ENCODE peak calls at places on chromosomes 6 and 20, in six cellular contexts. One of them, this sample, is unnamed.

GRCh38 chr6:36755435-36756348 is 58.1 kb downstream of the RAB44 start:
- DNase-seq in right cardiac atrium: no peak
- DNase-seq in lung: no peak
- DNase-seq in tibial artery: no peak
- DNase-seq in mammary epithelial cell: peak; percentile 89
- DNase-seq in endothelial cell of umbilical vein: peak; percentile 94
- DNase-seq in this sample: peak; percentile 80

GRCh38 chr6:30129270-30129669 is 6.7 kb upstream of the TRIM40 start:
- DNase-seq in right cardiac atrium: no peak
- DNase-seq in lung: no peak
- DNase-seq in tibial artery: no peak
- DNase-seq in mammary epithelial cell: no peak
- DNase-seq in endothelial cell of umbilical vein: no peak
- DNase-seq in this sample: no peak

GRCh38 chr6:136173519-136174507 is 76.3 kb downstream of the MTFR2 start:
- DNase-seq in right cardiac atrium: peak; percentile 71
- DNase-seq in lung: peak; percentile 39
- DNase-seq in tibial artery: no peak
- DNase-seq in mammary epithelial cell: no peak
- DNase-seq in endothelial cell of umbilical vein: peak; percentile 89
- DNase-seq in this sample: no peak

GRCh38 chr6:119856136-119856535 is 506.6 kb upstream of the MAN1A1 start:
- DNase-seq in right cardiac atrium: no peak
- DNase-seq in lung: no peak
- DNase-seq in tibial artery: no peak
- DNase-seq in mammary epithelial cell: peak; percentile 14
- DNase-seq in endothelial cell of umbilical vein: no peak
- DNase-seq in this sample: no peak

GRCh38 chr6:71326611-71327010 is 38.0 kb downstream of the OGFRL1 start:
- DNase-seq in right cardiac atrium: no peak
- DNase-seq in lung: no peak
- DNase-seq in tibial artery: no peak
- DNase-seq in mammary epithelial cell: no peak
- DNase-seq in endothelial cell of umbilical vein: no peak
- DNase-seq in this sample: no peak

GRCh38 chr20:25081730-25082497 is at the start of gene VSX1:
- DNase-seq in right cardiac atrium: no peak
- DNase-seq in lung: no peak
- DNase-seq in tibial artery: no peak
- DNase-seq in mammary epithelial cell: no peak
- DNase-seq in endothelial cell of umbilical vein: no peak
- DNase-seq in this sample: no peak

GRCh38 chr20:977021-977420 is 25.1 kb downstream of the RSPO4 start:
- DNase-seq in right cardiac atrium: no peak
- DNase-seq in lung: no peak
- DNase-seq in tibial artery: no peak
- DNase-seq in mammary epithelial cell: no peak
- DNase-seq in endothelial cell of umbilical vein: no peak
- DNase-seq in this sample: no peak

GRCh38 chr6:143941852-143942627 is 66.0 kb downstream of the PLAGL1 start:
- DNase-seq in right cardiac atrium: peak; percentile 80
- DNase-seq in lung: peak; percentile 51
- DNase-seq in tibial artery: peak; percentile 47
- DNase-seq in mammary epithelial cell: peak; percentile 11
- DNase-seq in endothelial cell of umbilical vein: no peak
- DNase-seq in this sample: peak; percentile 4

GRCh38 chr6:166849762-166850181 is 106.6 kb downstream of the RNASET2 start:
- DNase-seq in right cardiac atrium: no peak
- DNase-seq in lung: no peak
- DNase-seq in tibial artery: no peak
- DNase-seq in mammary epithelial cell: no peak
- DNase-seq in endothelial cell of umbilical vein: no peak
- DNase-seq in this sample: no peak

GRCh38 chr6:75349262-75349984 is 64.8 kb upstream of the TMEM30A start:
- DNase-seq in right cardiac atrium: peak; percentile 68
- DNase-seq in lung: no peak
- DNase-seq in tibial artery: no peak
- DNase-seq in mammary epithelial cell: no peak
- DNase-seq in endothelial cell of umbilical vein: peak; percentile 88
- DNase-seq in this sample: no peak

GRCh38 chr20:57792386-57793095 is 82.7 kb upstream of the PMEPA1 start:
- DNase-seq in right cardiac atrium: no peak
- DNase-seq in lung: no peak
- DNase-seq in tibial artery: no peak
- DNase-seq in mammary epithelial cell: no peak
- DNase-seq in endothelial cell of umbilical vein: no peak
- DNase-seq in this sample: no peak

GRCh38 chr6:85382541-85382940 is 67.3 kb upstream of the NT5E start:
- DNase-seq in right cardiac atrium: no peak
- DNase-seq in lung: no peak
- DNase-seq in tibial artery: no peak
- DNase-seq in mammary epithelial cell: no peak
- DNase-seq in endothelial cell of umbilical vein: peak; percentile 81
- DNase-seq in this sample: no peak

GRCh38 chr6:37134622-37135191 is 35.2 kb upstream of the PIM1 start:
- DNase-seq in right cardiac atrium: no peak
- DNase-seq in lung: peak; percentile 57
- DNase-seq in tibial artery: peak; percentile 78
- DNase-seq in mammary epithelial cell: peak; percentile 95
- DNase-seq in endothelial cell of umbilical vein: peak; percentile 92
- DNase-seq in this sample: peak; percentile 94

GRCh38 chr6:66825539-66825938 is 1118.5 kb upstream of the EYS start:
- DNase-seq in right cardiac atrium: no peak
- DNase-seq in lung: no peak
- DNase-seq in tibial artery: no peak
- DNase-seq in mammary epithelial cell: no peak
- DNase-seq in endothelial cell of umbilical vein: no peak
- DNase-seq in this sample: no peak

GRCh38 chr6:11989376-11989775 is 22.7 kb upstream of the HIVEP1 start:
- DNase-seq in right cardiac atrium: no peak
- DNase-seq in lung: no peak
- DNase-seq in tibial artery: no peak
- DNase-seq in mammary epithelial cell: peak; percentile 16
- DNase-seq in endothelial cell of umbilical vein: no peak
- DNase-seq in this sample: peak; percentile 42

GRCh38 chr20:16444056-16444777 is 129.0 kb downstream of the KIF16B start:
- DNase-seq in right cardiac atrium: no peak
- DNase-seq in lung: no peak
- DNase-seq in tibial artery: no peak
- DNase-seq in mammary epithelial cell: no peak
- DNase-seq in endothelial cell of umbilical vein: no peak
- DNase-seq in this sample: no peak

GRCh38 chr6:12420626-12421025 is 130.5 kb downstream of the EDN1 start:
- DNase-seq in right cardiac atrium: no peak
- DNase-seq in lung: no peak
- DNase-seq in tibial artery: no peak
- DNase-seq in mammary epithelial cell: peak; percentile 90
- DNase-seq in endothelial cell of umbilical vein: no peak
- DNase-seq in this sample: peak; percentile 79

GRCh38 chr6:44006123-44006871 is 121.0 kb downstream of the MRPL14 start:
- DNase-seq in right cardiac atrium: no peak
- DNase-seq in lung: no peak
- DNase-seq in tibial artery: no peak
- DNase-seq in mammary epithelial cell: no peak
- DNase-seq in endothelial cell of umbilical vein: no peak
- DNase-seq in this sample: no peak

GRCh38 chr20:61754976-61755778 is 310.5 kb downstream of the TAF4 start:
- DNase-seq in right cardiac atrium: no peak
- DNase-seq in lung: no peak
- DNase-seq in tibial artery: no peak
- DNase-seq in mammary epithelial cell: no peak
- DNase-seq in endothelial cell of umbilical vein: no peak
- DNase-seq in this sample: no peak

GRCh38 chr6:13508711-13509705 is 21.6 kb upstream of the GFOD1 start:
- DNase-seq in right cardiac atrium: no peak
- DNase-seq in lung: no peak
- DNase-seq in tibial artery: no peak
- DNase-seq in mammary epithelial cell: no peak
- DNase-seq in endothelial cell of umbilical vein: no peak
- DNase-seq in this sample: peak; percentile 24

GRCh38 chr6:92043782-92044181 is 1375.6 kb downstream of the EPHA7 start:
- DNase-seq in right cardiac atrium: no peak
- DNase-seq in lung: no peak
- DNase-seq in tibial artery: no peak
- DNase-seq in mammary epithelial cell: no peak
- DNase-seq in endothelial cell of umbilical vein: no peak
- DNase-seq in this sample: no peak

GRCh38 chr6:140663772-140664171 is 1289.3 kb upstream of the CITED2 start:
- DNase-seq in right cardiac atrium: no peak
- DNase-seq in lung: no peak
- DNase-seq in tibial artery: no peak
- DNase-seq in mammary epithelial cell: no peak
- DNase-seq in endothelial cell of umbilical vein: no peak
- DNase-seq in this sample: no peak

GRCh38 chr20:50290815-50291214 is 100.2 kb downstream of the CEBPB start:
- DNase-seq in right cardiac atrium: no peak
- DNase-seq in lung: no peak
- DNase-seq in tibial artery: no peak
- DNase-seq in mammary epithelial cell: no peak
- DNase-seq in endothelial cell of umbilical vein: no peak
- DNase-seq in this sample: no peak
- H3K27ac ChIP-seq in right cardiac atrium: no peak overlapping the region
- H3K27ac ChIP-seq in lung: no peak overlapping the region
- H3K27ac ChIP-seq in tibial artery: peak overlapping the region; percentile 84
- H3K27ac ChIP-seq in mammary epithelial cell: no peak overlapping the region
- H3K27ac ChIP-seq in endothelial cell of umbilical vein: no peak overlapping the region
- H3K27ac ChIP-seq in this sample: no peak overlapping the region

DNA sequence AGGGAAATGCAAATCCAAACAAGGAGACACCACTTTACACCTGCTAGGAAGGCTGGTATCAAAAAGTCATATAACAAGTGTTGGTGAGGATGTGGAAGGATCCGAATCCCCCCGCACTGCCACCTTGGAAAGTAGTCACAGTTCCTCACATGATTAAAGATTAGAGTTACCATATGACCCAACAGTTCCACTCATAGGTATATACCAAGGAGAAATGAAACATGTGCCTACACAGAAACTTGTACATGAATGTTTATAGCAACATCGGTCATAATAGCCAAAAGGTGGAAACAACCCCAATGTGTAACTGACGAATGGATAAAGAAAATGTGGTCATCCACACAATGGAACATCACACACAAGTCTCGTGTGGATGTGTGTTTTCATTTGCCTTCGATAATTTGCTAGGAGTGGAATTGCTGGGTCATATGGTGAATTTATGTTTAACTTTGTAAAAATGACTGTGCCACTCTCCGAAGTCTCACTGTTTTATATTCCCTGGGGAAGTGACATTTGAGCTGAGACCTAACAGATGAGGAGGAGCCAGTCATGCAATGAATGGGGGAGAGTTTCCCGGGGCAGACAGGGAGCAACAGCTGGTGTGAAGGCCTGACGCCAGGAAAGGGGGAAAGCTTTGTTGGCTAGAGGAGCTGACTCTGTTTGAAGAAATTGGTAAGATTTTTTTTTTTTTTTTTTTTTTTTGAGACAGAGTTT is 125.9 kb upstream of the MLN start:
- DNase-seq in right cardiac atrium: no peak
- DNase-seq in lung: peak; percentile 44
- DNase-seq in tibial artery: no peak
- DNase-seq in mammary epithelial cell: no peak
- DNase-seq in endothelial cell of umbilical vein: no peak
- DNase-seq in this sample: no peak
- H3K4me1 ChIP-seq in right cardiac atrium: no peaks in the 10 kb centered on the region
- H3K4me1 ChIP-seq in lung: no peaks in the 10 kb centered on the region
- H3K4me1 ChIP-seq in tibial artery: no peaks in the 10 kb centered on the region
- H3K4me1 ChIP-seq in mammary epithelial cell: no peaks in the 10 kb centered on the region
- H3K4me1 ChIP-seq in endothelial cell of umbilical vein: no peaks in the 10 kb centered on the region
- H3K4me1 ChIP-seq in this sample: no peaks in the 10 kb centered on the region

DNA sequence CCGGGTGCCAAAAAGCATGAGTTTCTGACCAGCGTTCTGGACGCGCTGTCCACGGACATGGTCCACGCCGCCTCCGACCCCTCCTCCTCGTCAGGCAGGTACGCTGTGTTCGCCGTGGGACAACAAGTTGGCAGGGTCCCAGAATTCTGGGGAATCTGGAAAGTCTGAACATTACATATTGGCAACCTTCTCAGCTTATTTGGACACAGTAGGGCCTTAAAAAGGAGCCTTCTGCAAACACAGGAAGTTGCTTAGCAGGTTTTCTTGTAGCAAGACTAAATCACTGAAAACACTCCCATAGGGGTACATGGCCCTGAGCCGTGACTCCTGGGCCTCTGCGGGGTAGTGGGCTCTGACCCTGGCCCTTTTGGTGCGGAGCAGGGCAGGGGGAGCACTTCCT is 209.7 kb downstream of the SMOC2 start:
- DNase-seq in right cardiac atrium: no peak
- DNase-seq in lung: peak; percentile 50
- DNase-seq in tibial artery: no peak
- DNase-seq in mammary epithelial cell: no peak
- DNase-seq in endothelial cell of umbilical vein: no peak
- DNase-seq in this sample: no peak
- H3K27ac ChIP-seq in right cardiac atrium: no peak overlapping the region
- H3K27ac ChIP-seq in lung: no peak overlapping the region
- H3K27ac ChIP-seq in tibial artery: no peak overlapping the region
- H3K27ac ChIP-seq in mammary epithelial cell: no peak overlapping the region
- H3K27ac ChIP-seq in endothelial cell of umbilical vein: no peak overlapping the region
- H3K27ac ChIP-seq in this sample: no peak overlapping the region

GRCh38 chr20:10656270-10656669 is 17.5 kb downstream of the JAG1 start:
- DNase-seq in right cardiac atrium: no peak
- DNase-seq in lung: no peak
- DNase-seq in tibial artery: peak; percentile 3
- DNase-seq in mammary epithelial cell: no peak
- DNase-seq in endothelial cell of umbilical vein: no peak
- DNase-seq in this sample: no peak
- H3K4me1 ChIP-seq in right cardiac atrium: peaks cover 41% of the 10 kb centered on the region
- H3K4me1 ChIP-seq in lung: peaks cover 26% of the 10 kb centered on the region
- H3K4me1 ChIP-seq in tibial artery: peaks cover 87% of the 10 kb centered on the region
- H3K4me1 ChIP-seq in mammary epithelial cell: peaks cover 48% of the 10 kb centered on the region
- H3K4me1 ChIP-seq in endothelial cell of umbilical vein: peaks cover 30% of the 10 kb centered on the region
- H3K4me1 ChIP-seq in this sample: peaks cover 51% of the 10 kb centered on the region

GRCh38 chr20:47578543-47578942 is 76.9 kb downstream of the NCOA3 start:
- DNase-seq in right cardiac atrium: no peak
- DNase-seq in lung: no peak
- DNase-seq in tibial artery: no peak
- DNase-seq in mammary epithelial cell: no peak
- DNase-seq in endothelial cell of umbilical vein: peak; percentile 92
- DNase-seq in this sample: no peak
- H3K27ac ChIP-seq in right cardiac atrium: no peak overlapping the region
- H3K27ac ChIP-seq in lung: no peak overlapping the region
- H3K27ac ChIP-seq in tibial artery: no peak overlapping the region
- H3K27ac ChIP-seq in mammary epithelial cell: no peak overlapping the region
- H3K27ac ChIP-seq in endothelial cell of umbilical vein: peak overlapping the region; percentile 50
- H3K27ac ChIP-seq in this sample: no peak overlapping the region